ENCODE peak calls at places on chromosome 13, in seven cellular contexts. H is GM23248; T is ascending aorta; M is HFF-Myc; X is SK-N-SH; U is CD8-positive, alpha-beta T cell; R is thoracic aorta. B is an unnamed sample.

GRCh38 chr13:113495494-113496251 is 5.2 kb upstream of the DCUN1D2 start:
- DNase-seq in H (no peak), T (no peak), M (no peak), X (no peak), U (no peak), R (no peak), B (no peak)

GRCh38 chr13:76293751-76294150 is 592.5 kb downstream of the KCTD12 start:
- DNase-seq in H (peak), T (no peak), M (no peak), X (no peak), U (no peak), R (no peak), B (peak)

GRCh38 chr13:94950303-94950702 is 238.0 kb upstream of the SOX21 start:
- DNase-seq in H (peak), T (no peak), M (no peak), X (peak), U (no peak), R (no peak), B (peak)

GRCh38 chr13:26525528-26525927 is 32.0 kb upstream of the WASF3 start:
- DNase-seq in H (no peak), T (no peak), M (no peak), X (no peak), U (no peak), R (no peak), B (no peak)

GRCh38 chr13:78022164-78022877 is 103.7 kb upstream of the EDNRB start:
- DNase-seq in H (peak), T (peak), M (peak), X (no peak), U (peak), R (no peak), B (peak)

GRCh38 chr13:43725460-43725859 is 61.3 kb downstream of the ENOX1 start:
- DNase-seq in H (no peak), T (no peak), M (no peak), X (no peak), U (no peak), R (no peak), B (no peak)

GRCh38 chr13:113918981-113919646 is 54.8 kb downstream of the C13orf46 start:
- DNase-seq in H (no peak), T (peak), M (no peak), X (no peak), U (no peak), R (no peak), B (peak)

GRCh38 chr13:77359171-77359570 is 32.3 kb upstream of the MYCBP2 start:
- DNase-seq in H (peak), T (no peak), M (no peak), X (no peak), U (no peak), R (no peak), B (peak)

GRCh38 chr13:23547000-23547590 is 23.1 kb upstream of the TNFRSF19 start:
- DNase-seq in H (peak), T (no peak), M (no peak), X (no peak), U (no peak), R (no peak), B (peak)

GRCh38 chr13:48123827-48124226 is 28.9 kb upstream of the MED4 start:
- DNase-seq in H (no peak), T (no peak), M (no peak), X (no peak), U (no peak), R (no peak), B (no peak)

GRCh38 chr13:66560189-66560588 is 669.9 kb downstream of the PCDH9 start:
- DNase-seq in H (no peak), T (no peak), M (no peak), X (no peak), U (no peak), R (no peak), B (no peak)

GRCh38 chr13:31749929-31750328 is 10.6 kb downstream of the RXFP2 start:
- DNase-seq in H (peak), T (no peak), M (peak), X (no peak), U (no peak), R (no peak), B (peak)

GRCh38 chr13:48393030-48393697 is 19.7 kb downstream of the LPAR6 start:
- DNase-seq in H (no peak), T (no peak), M (no peak), X (no peak), U (no peak), R (no peak), B (peak)

GRCh38 chr13:59570204-59570603 is 593.5 kb downstream of the DIAPH3 start:
- DNase-seq in H (no peak), T (no peak), M (no peak), X (no peak), U (no peak), R (no peak), B (no peak)

GRCh38 chr13:49690133-49690989 is 925 bp downstream of the EBPL start:
- DNase-seq in H (peak), T (no peak), M (peak), X (peak), U (no peak), R (no peak), B (no peak)

GRCh38 chr13:60453490-60453889 is 56.5 kb downstream of the TDRD3 start:
- DNase-seq in H (peak), T (no peak), M (no peak), X (no peak), U (no peak), R (no peak), B (peak)

GRCh38 chr13:79481685-79482052 is 714 bp downstream of the NDFIP2 start:
- DNase-seq in H (peak), T (no peak), M (no peak), X (peak), U (peak), R (no peak), B (no peak)

GRCh38 chr13:31399690-31400089 is 199.9 kb downstream of the B3GLCT start:
- DNase-seq in H (no peak), T (no peak), M (no peak), X (no peak), U (no peak), R (no peak), B (no peak)

GRCh38 chr13:109788372-109789195 is 2.2 kb upstream of the IRS2 start:
- DNase-seq in H (no peak), T (no peak), M (no peak), X (no peak), U (no peak), R (no peak), B (no peak)

GRCh38 chr13:101916108-101916757 is 463.8 kb downstream of the ITGBL1 start:
- DNase-seq in H (peak), T (no peak), M (no peak), X (peak), U (no peak), R (no peak), B (no peak)

GRCh38 chr13:75480691-75481175 is 1.2 kb downstream of the TBC1D4 start:
- DNase-seq in H (peak), T (peak), M (peak), X (peak), U (no peak), R (no peak), B (peak)

GRCh38 chr13:39836038-39836437 is 180.6 kb downstream of the COG6 start:
- DNase-seq in H (no peak), T (no peak), M (no peak), X (no peak), U (no peak), R (no peak), B (no peak)

GRCh38 chr13:111117289-111117688 is 2.2 kb downstream of the ARHGEF7 start:
- DNase-seq in H (peak), T (no peak), M (no peak), X (no peak), U (no peak), R (no peak), B (peak)

GRCh38 chr13:108363651-108364050 is 94.1 kb downstream of the TNFSF13B start:
- DNase-seq in H (no peak), T (no peak), M (no peak), X (no peak), U (no peak), R (no peak), B (no peak)

GRCh38 chr13:27379694-27380596 is 44.5 kb upstream of the GTF3A start:
- DNase-seq in H (peak), T (peak), M (no peak), X (peak), U (peak), R (no peak), B (peak)

GRCh38 chr13:112910616-112911280 is 58.3 kb upstream of the MCF2L start:
- DNase-seq in H (no peak), T (peak), M (no peak), X (no peak), U (no peak), R (no peak), B (no peak)

GRCh38 chr13:107650081-107650701 is 565.1 kb downstream of the LIG4 start:
- DNase-seq in H (peak), T (no peak), M (no peak), X (peak), U (no peak), R (no peak), B (peak)

GRCh38 chr13:70613295-70613694 is 505.0 kb upstream of the KLHL1 start:
- DNase-seq in H (no peak), T (no peak), M (no peak), X (peak), U (no peak), R (no peak), B (no peak)

GRCh38 chr13:73401769-73402168 is 343.0 kb downstream of the KLF5 start:
- DNase-seq in H (no peak), T (no peak), M (no peak), X (no peak), U (no peak), R (no peak), B (no peak)

GRCh38 chr13:60583196-60583908 is 186.3 kb downstream of the TDRD3 start:
- DNase-seq in H (peak), T (no peak), M (no peak), X (no peak), U (no peak), R (no peak), B (peak)

GRCh38 chr13:50074843-50075242 is 59.6 kb downstream of the KCNRG start:
- DNase-seq in H (no peak), T (no peak), M (no peak), X (no peak), U (no peak), R (no peak), B (no peak)

GRCh38 chr13:47621931-47622330 is 379.1 kb downstream of the SUCLA2 start:
- DNase-seq in H (peak), T (no peak), M (no peak), X (no peak), U (no peak), R (no peak), B (no peak)

GRCh38 chr13:22014469-22014868 is 343.6 kb downstream of the FGF9 start:
- DNase-seq in H (peak), T (no peak), M (no peak), X (no peak), U (no peak), R (no peak), B (peak)

GRCh38 chr13:32585625-32586021 is 629 bp upstream of the PDS5B start:
- DNase-seq in H (no peak), T (no peak), M (no peak), X (no peak), U (no peak), R (no peak), B (peak)

GRCh38 chr13:109256866-109257760 is 529.3 kb downstream of the IRS2 start:
- DNase-seq in H (peak), T (peak), M (peak), X (no peak), U (no peak), R (no peak), B (peak)

GRCh38 chr13:28100149-28101121 is at the start of gene FLT3:
- DNase-seq in H (peak), T (no peak), M (no peak), X (peak), U (no peak), R (no peak), B (peak)

GRCh38 chr13:106484755-106485193 is 50.7 kb downstream of the EFNB2 start:
- DNase-seq in H (no peak), T (peak), M (no peak), X (no peak), U (no peak), R (no peak), B (no peak)

GRCh38 chr13:75715598-75716523 is 79.7 kb downstream of the LMO7 start:
- DNase-seq in H (no peak), T (no peak), M (no peak), X (no peak), U (no peak), R (no peak), B (no peak)

GRCh38 chr13:70893832-70894231 is 785.6 kb upstream of the KLHL1 start:
- DNase-seq in H (no peak), T (no peak), M (no peak), X (no peak), U (no peak), R (no peak), B (no peak)

GRCh38 chr13:40874138-40874776 is 84.8 kb downstream of the SLC25A15 start:
- DNase-seq in H (no peak), T (no peak), M (no peak), X (no peak), U (no peak), R (no peak), B (no peak)
- H3K4me3 ChIP-seq in H (no peak), T (no peak), M (no peak), X (no peak), U (no peak), R (no peak), B (no peak)

DNA sequence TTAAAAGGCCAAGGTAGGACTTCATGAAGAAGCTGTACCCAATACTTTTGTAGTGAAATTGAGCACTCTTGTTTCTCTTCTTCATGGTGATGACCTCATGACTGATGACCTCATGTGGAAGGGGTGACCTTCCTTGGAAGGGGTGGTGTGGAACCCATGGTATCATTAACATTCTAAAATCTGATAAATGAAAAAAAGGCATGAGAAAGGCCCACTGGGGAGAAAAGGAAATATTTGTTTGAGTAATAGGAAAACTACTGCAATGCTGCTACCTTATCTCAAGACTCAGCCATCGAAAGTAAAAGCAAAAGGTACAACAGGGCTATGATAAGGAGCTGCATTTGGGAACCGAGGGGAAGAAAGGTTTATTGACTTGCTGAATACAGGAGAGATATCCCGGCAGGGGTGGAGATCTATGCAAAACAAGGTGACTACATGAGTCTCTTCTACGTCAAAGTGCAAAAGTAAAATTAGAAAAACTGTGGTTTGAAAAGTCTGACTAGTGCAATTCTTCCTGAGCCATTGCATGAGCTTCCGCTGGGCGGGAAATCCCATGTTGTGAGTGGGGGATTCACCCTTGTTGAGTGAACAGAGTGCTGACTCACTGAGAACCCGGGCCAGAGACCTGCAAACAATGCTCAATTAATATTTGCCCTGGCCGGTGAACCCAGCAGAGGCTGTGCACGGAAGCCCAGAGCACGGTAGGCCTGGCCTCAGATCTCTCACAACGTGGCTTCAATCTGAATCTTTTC is 138.9 kb upstream of the RFC3 start:
- DNase-seq in H (peak), T (peak), M (no peak), X (no peak), U (peak), R (peak), B (peak)
- H3K4me3 ChIP-seq in H (no peak), T (no peak), M (no peak), X (no peak), U (no peak), R (peak), B (no peak)

GRCh38 chr13:99991013-99991805 is 9.6 kb downstream of the ZIC2 start:
- DNase-seq in H (no peak), T (no peak), M (no peak), X (peak), U (no peak), R (no peak), B (no peak)
- H3K4me3 ChIP-seq in H (no peak), T (no peak), M (no peak), X (no peak), U (no peak), R (no peak), B (no peak)

DNA sequence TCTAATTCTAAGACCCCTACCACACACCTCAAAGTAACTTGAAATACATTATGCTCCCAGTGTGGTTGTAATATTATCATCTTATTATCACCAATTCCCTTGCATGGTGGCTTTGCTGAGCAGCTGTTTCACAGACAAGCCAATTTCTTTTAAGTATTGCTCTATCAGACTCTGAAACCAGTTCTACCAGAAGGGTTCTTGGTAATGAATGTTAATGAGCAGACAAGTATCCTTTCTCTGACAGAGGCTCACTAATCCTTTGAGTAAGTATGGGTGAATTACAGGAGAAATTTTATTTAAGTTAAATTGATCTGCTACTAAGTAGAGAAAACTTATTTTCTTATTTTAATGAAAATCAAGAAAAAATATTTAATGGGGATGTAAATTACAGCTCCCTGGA is 326.0 kb downstream of the GPC6 start:
- DNase-seq in H (no peak), T (no peak), M (no peak), X (no peak), U (no peak), R (no peak), B (no peak)
- H3K4me3 ChIP-seq in H (no peak), T (no peak), M (no peak), X (no peak), U (no peak), R (no peak), B (no peak)

GRCh38 chr13:38781539-38781938 is 94.7 kb downstream of the FREM2 start:
- DNase-seq in H (no peak), T (no peak), M (no peak), X (no peak), U (no peak), R (no peak), B (no peak)

GRCh38 chr13:38775085-38775484 is 88.2 kb downstream of the FREM2 start:
- DNase-seq in H (no peak), T (no peak), M (no peak), X (no peak), U (no peak), R (no peak), B (no peak)

GRCh38 chr13:38777347-38778107 is 90.7 kb downstream of the FREM2 start:
- DNase-seq in H (no peak), T (no peak), M (no peak), X (no peak), U (no peak), R (no peak), B (no peak)
- H3K4me3 ChIP-seq in H (no peak), T (no peak), M (no peak), X (no peak), U (no peak), R (no peak), B (no peak)

GRCh38 chr13:36067619-36068456 is 63.3 kb downstream of the DCLK1 start:
- DNase-seq in H (no peak), T (no peak), M (no peak), X (no peak), U (no peak), R (no peak), B (no peak)

GRCh38 chr13:36057041-36057440 is 74.1 kb downstream of the DCLK1 start:
- DNase-seq in H (peak), T (no peak), M (no peak), X (no peak), U (no peak), R (no peak), B (no peak)

GRCh38 chr13:36059366-36059765 is 71.8 kb downstream of the DCLK1 start:
- DNase-seq in H (no peak), T (no peak), M (no peak), X (no peak), U (no peak), R (no peak), B (no peak)

DNA sequence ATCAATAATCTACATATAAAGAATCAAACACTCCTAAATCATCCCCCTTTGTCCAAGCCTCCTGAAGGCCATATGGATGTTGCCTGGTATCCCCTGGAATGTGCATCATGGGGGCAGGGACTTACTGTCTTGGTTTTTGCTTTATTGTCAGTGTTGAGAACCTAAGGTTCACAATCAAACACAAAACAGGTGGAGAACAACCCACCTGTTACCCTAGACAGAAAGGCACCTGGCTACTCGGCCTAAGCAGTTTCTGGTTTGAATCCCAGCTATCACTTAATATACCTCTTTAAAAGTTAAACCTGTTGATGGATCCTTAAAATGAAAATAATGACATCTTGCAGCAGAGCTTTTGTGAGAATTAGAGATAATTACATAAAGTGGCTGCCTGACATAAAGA is 68.9 kb downstream of the DCLK1 start:
- DNase-seq in H (no peak), T (no peak), M (no peak), X (no peak), U (no peak), R (no peak), B (no peak)
- H3K4me3 ChIP-seq in H (no peak), T (no peak), M (no peak), X (no peak), U (no peak), R (no peak), B (no peak)